ENCODE peak calls at places on chromosome 15, in eight cellular contexts. B is PC-3, X is HCT116, E is GM23248, F is hepatocyte, H is SK-N-SH, G is neural progenitor cell, P is GM23338. N is an unnamed sample.

GRCh38 chr15:42728562-42728961 is 8.4 kb downstream of the CDAN1 start:
- DNase-seq in G (no peak), P (no peak), X (no peak), B (no peak), H (peak; percentile 36), E (no peak), F (no peak), N (no peak)

GRCh38 chr15:70142322-70143191 is 44.8 kb upstream of the TLE3 start:
- DNase-seq in F (no peak), B (peak; percentile 44), H (no peak), P (no peak), G (no peak), X (no peak), E (peak; percentile 59), N (no peak)

GRCh38 chr15:77554306-77555080 is 78.2 kb downstream of the LINGO1 start:
- DNase-seq in H (peak; percentile 70), B (no peak), G (peak; percentile 30), E (no peak), F (no peak), X (no peak), P (no peak), N (no peak)

GRCh38 chr15:31080618-31081017 is 20.9 kb downstream of the TRPM1 start:
- DNase-seq in E (peak; percentile 24), P (peak; percentile 96), G (peak; percentile 94), X (peak; percentile 15), F (peak; percentile 79), H (peak; percentile 79), B (no peak), N (peak; percentile 15)

GRCh38 chr15:100779331-100780207 is 100.1 kb upstream of the ALDH1A3 start:
- DNase-seq in G (peak; percentile 0), H (no peak), X (no peak), B (no peak), P (no peak), E (no peak), F (no peak), N (no peak)

GRCh38 chr15:59738676-59739075 is 49.6 kb upstream of the BNIP2 start:
- DNase-seq in H (no peak), B (peak; percentile 4), F (no peak), P (no peak), G (no peak), X (no peak), E (no peak), N (no peak)

GRCh38 chr15:85785887-85786777 is 8.6 kb downstream of the KLHL25 start:
- DNase-seq in G (no peak), B (peak; percentile 85), X (peak; percentile 53), F (peak; percentile 72), P (no peak), H (no peak), E (peak; percentile 78), N (no peak)

GRCh38 chr15:41789662-41790061 is 15.4 kb downstream of the MAPKBP1 start:
- DNase-seq in E (no peak), B (no peak), P (no peak), X (no peak), F (no peak), H (no peak), G (no peak), N (no peak)

GRCh38 chr15:69451951-69452701 is 492 bp upstream of the RPLP1 start:
- DNase-seq in G (peak; percentile 32), E (peak; percentile 66), H (peak; percentile 30), B (no peak), P (peak; percentile 42), X (no peak), F (peak; percentile 15), N (peak; percentile 47)

GRCh38 chr15:84659904-84660781 is 2.1 kb upstream of the NMB start:
- DNase-seq in X (no peak), E (no peak), H (no peak), G (no peak), F (no peak), P (no peak), B (no peak), N (peak; percentile 34)

GRCh38 chr15:47505712-47506542 is 211.4 kb upstream of the SEMA6D start:
- DNase-seq in G (no peak), X (no peak), B (no peak), F (peak; percentile 8), E (peak; percentile 37), H (peak; percentile 25), P (no peak), N (no peak)

GRCh38 chr15:62344806-62345539 is 179.9 kb upstream of the C2CD4B start:
- DNase-seq in E (peak; percentile 41), B (peak; percentile 85), H (peak; percentile 76), P (peak; percentile 95), X (peak; percentile 86), G (peak; percentile 92), F (peak; percentile 89), N (peak; percentile 83)

GRCh38 chr15:96838088-96838487 is 507.6 kb downstream of the NR2F2 start:
- DNase-seq in P (no peak), G (no peak), H (no peak), F (no peak), B (no peak), E (no peak), X (no peak), N (no peak)

GRCh38 chr15:58472221-58472620 is 40.4 kb downstream of the LIPC start:
- DNase-seq in G (no peak), E (no peak), X (no peak), F (no peak), H (no peak), P (no peak), B (no peak), N (no peak)
- H3K4me2 ChIP-seq in G (no peak overlapping the region), E (no peak overlapping the region), X (no peak overlapping the region), F (no peak overlapping the region), H (no peak overlapping the region), P (no peak overlapping the region), B (no peak overlapping the region), N (no peak overlapping the region)

GRCh38 chr15:25437751-25438600 is 848 bp downstream of the UBE3A start:
- DNase-seq in F (peak; percentile 88), H (peak; percentile 79), P (peak; percentile 81), X (peak; percentile 3), B (peak; percentile 47), G (peak; percentile 90), E (peak; percentile 85), N (peak; percentile 80)
- H2AFZ ChIP-seq in F (peak overlapping the region; percentile 98), H (peak overlapping the region; percentile 90), P (peak overlapping the region; percentile 82), X (no peak overlapping the region), B (peak overlapping the region; percentile 85), G (peak overlapping the region; percentile 89), E (peak overlapping the region; percentile 89), N (peak overlapping the region; percentile 69)

GRCh38 chr15:88900982-88901418 is 5.7 kb upstream of the HAPLN3 start:
- DNase-seq in H (no peak), F (no peak), X (no peak), G (no peak), B (no peak), P (no peak), E (no peak), N (no peak)
- TF ChIP-seq EZH2phosphoT487 in H (no peak), F (no peak), X (no peak), G (no peak), B (no peak), P (no peak), E (no peak), N (no peak)

GRCh38 chr15:67049351-67050044 is 15.9 kb upstream of the SMAD3 start:
- DNase-seq in B (peak; percentile 85), E (peak; percentile 84), X (no peak), P (no peak), H (no peak), G (no peak), F (peak; percentile 76), N (no peak)
- H3K4me2 ChIP-seq in B (peak overlapping the region; percentile 74), E (peak overlapping the region; percentile 62), X (peak overlapping the region; percentile 57), P (no peak overlapping the region), H (peak overlapping the region; percentile 29), G (no peak overlapping the region), F (peak overlapping the region; percentile 50), N (no peak overlapping the region)

DNA sequence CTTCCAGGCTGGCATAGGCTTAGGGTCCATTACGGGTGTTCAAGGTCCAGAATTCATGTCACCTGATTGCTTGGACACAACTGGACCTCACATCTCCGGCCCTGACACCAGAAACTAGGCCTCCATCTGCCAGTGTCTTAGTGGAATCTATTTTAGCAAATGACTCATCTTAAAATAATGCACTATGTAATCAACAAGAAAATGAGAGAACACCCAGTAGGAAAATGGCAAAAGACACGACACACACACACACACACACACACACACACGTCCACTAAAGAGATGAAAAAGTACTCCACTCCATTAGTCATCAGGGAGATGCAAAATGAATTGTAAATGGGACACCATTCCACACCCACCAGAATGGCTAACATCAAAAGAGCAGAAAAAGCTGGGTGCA is 11.2 kb downstream of the APBA2 start:
- DNase-seq in E (peak; percentile 37), F (no peak), B (peak; percentile 83), G (no peak), P (no peak), H (no peak), X (no peak), N (no peak)
- H2AFZ ChIP-seq in E (no peak overlapping the region), F (no peak overlapping the region), B (no peak overlapping the region), G (no peak overlapping the region), P (no peak overlapping the region), H (no peak overlapping the region), X (no peak overlapping the region), N (no peak overlapping the region)

GRCh38 chr15:39878401-39878775 is 41.7 kb downstream of the GPR176 start:
- DNase-seq in F (no peak), B (no peak), E (no peak), X (no peak), H (no peak), G (no peak), P (no peak), N (no peak)
- TF ChIP-seq EZH2phosphoT487 in F (no peak), B (no peak), E (no peak), X (no peak), H (no peak), G (no peak), P (no peak), N (no peak)

GRCh38 chr15:57557810-57558209 is 33.9 kb upstream of the MYZAP start:
- DNase-seq in F (no peak), P (no peak), X (no peak), E (no peak), H (no peak), B (no peak), G (no peak), N (no peak)

GRCh38 chr15:57556040-57556439 is 35.7 kb upstream of the MYZAP start:
- DNase-seq in X (no peak), G (no peak), H (no peak), E (no peak), B (no peak), F (no peak), P (no peak), N (no peak)

GRCh38 chr15:57555270-57555669 is 36.4 kb upstream of the MYZAP start:
- DNase-seq in H (no peak), X (no peak), P (no peak), E (peak; percentile 26), F (no peak), G (no peak), B (no peak), N (no peak)

GRCh38 chr15:57554821-57555185 is 36.9 kb upstream of the MYZAP start:
- DNase-seq in E (no peak), B (no peak), X (no peak), P (no peak), H (no peak), G (no peak), F (no peak), N (no peak)

DNA sequence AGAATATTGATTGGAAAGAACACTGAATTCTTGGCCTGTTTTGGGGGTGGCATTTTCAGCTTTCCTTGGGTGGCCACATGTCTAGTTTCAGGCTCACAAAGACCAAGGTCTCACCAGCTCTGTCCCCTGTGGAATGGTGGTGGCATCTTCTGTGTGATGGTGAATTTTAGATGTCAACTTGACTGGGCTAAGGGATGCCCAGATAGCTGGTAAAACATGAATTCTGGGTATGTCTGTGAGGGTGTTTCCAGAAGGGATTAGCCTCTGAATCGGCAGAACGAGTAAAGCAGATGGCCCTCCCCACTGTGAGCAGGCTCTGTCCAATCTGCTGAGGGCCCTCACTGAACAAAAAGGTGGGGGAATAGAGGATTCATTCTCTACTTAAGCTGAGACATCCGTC is 34.4 kb upstream of the MYZAP start:
- DNase-seq in G (no peak), X (no peak), H (no peak), B (no peak), E (no peak), P (no peak), F (no peak), N (no peak)
- H3K4me2 ChIP-seq in G (no peak overlapping the region), X (no peak overlapping the region), H (no peak overlapping the region), B (no peak overlapping the region), E (no peak overlapping the region), P (no peak overlapping the region), F (no peak overlapping the region), N (no peak overlapping the region)

N was measured in OCI-LY7.